ENCODE peak calls at places on chromosome 7, in four cellular contexts. Y, M, L and U are unnamed samples.

GRCh38 chr7:143362126-143362961 is at the start of gene FAM131B:
- DNase-seq in Y (no peak), M (no peak), L (no peak), U (no peak)

GRCh38 chr7:17769918-17770317 is 170.4 kb downstream of the SNX13 start:
- DNase-seq in Y (peak; percentile 58), M (peak; percentile 80), L (no peak), U (peak; percentile 63)

GRCh38 chr7:124073325-124073676 is 40.4 kb upstream of the TMEM229A start:
- DNase-seq in Y (no peak), M (no peak), L (no peak), U (no peak)

GRCh38 chr7:7157887-7158271 is 24.5 kb upstream of the C1GALT1 start:
- DNase-seq in Y (no peak), M (no peak), L (peak; percentile 40), U (no peak)

GRCh38 chr7:131212114-131212513 is 115.6 kb upstream of the MKLN1 start:
- DNase-seq in Y (no peak), M (peak; percentile 43), L (no peak), U (no peak)

GRCh38 chr7:71145906-71146901 is 14.3 kb downstream of the GALNT17 start:
- DNase-seq in Y (peak; percentile 12), M (no peak), L (no peak), U (no peak)

GRCh38 chr7:80896856-80897598 is 21.8 kb downstream of the SEMA3C start:
- DNase-seq in Y (no peak), M (no peak), L (no peak), U (no peak)

GRCh38 chr7:155258233-155258575 is 39.5 kb upstream of the INSIG1 start:
- DNase-seq in Y (peak; percentile 54), M (peak; percentile 92), L (peak; percentile 26), U (no peak)

GRCh38 chr7:1586827-1587705 is 17.2 kb upstream of the PSMG3 start:
- DNase-seq in Y (no peak), M (no peak), L (no peak), U (no peak)

GRCh38 chr7:37284805-37285211 is 163.9 kb downstream of the ELMO1 start:
- DNase-seq in Y (peak; percentile 54), M (peak; percentile 4), L (no peak), U (no peak)

GRCh38 chr7:64541438-64542359 is 21.2 kb downstream of the ZNF680 start:
- DNase-seq in Y (peak; percentile 30), M (peak; percentile 89), L (no peak), U (no peak)

GRCh38 chr7:16315280-16315679 is 106.1 kb downstream of the CRPPA start:
- DNase-seq in Y (no peak), M (no peak), L (no peak), U (no peak)

GRCh38 chr7:17090751-17091150 is 207.7 kb upstream of the AHR start:
- DNase-seq in Y (no peak), M (peak; percentile 41), L (peak; percentile 86), U (no peak)

GRCh38 chr7:1279041-1279440 is 46.4 kb downstream of the UNCX start:
- DNase-seq in Y (no peak), M (no peak), L (no peak), U (peak; percentile 21)

GRCh38 chr7:120740348-120740747 is 117.6 kb downstream of the TSPAN12 start:
- DNase-seq in Y (peak; percentile 19), M (peak; percentile 22), L (no peak), U (no peak)

GRCh38 chr7:66150471-66150870 is 35.8 kb downstream of the CRCP start:
- DNase-seq in Y (peak; percentile 66), M (peak; percentile 93), L (no peak), U (no peak)

GRCh38 chr7:144048648-144049047 is at the start of gene OR2A5:
- DNase-seq in Y (no peak), M (no peak), L (no peak), U (no peak)

GRCh38 chr7:43398831-43399230 is 184.1 kb upstream of the STK17A start:
- DNase-seq in Y (no peak), M (no peak), L (no peak), U (no peak)

GRCh38 chr7:139036901-139037300 is 1.1 kb upstream of the ZC3HAV1L start:
- DNase-seq in Y (no peak), M (no peak), L (no peak), U (no peak)

GRCh38 chr7:3879337-3880054 is 578.4 kb downstream of the SDK1 start:
- DNase-seq in Y (no peak), M (no peak), L (no peak), U (no peak)

GRCh38 chr7:16945372-16945771 is 63.6 kb upstream of the AGR3 start:
- DNase-seq in Y (no peak), M (no peak), L (no peak), U (no peak)

GRCh38 chr7:121755818-121756501 is 117.0 kb upstream of the PTPRZ1 start:
- DNase-seq in Y (no peak), M (no peak), L (no peak), U (no peak)

GRCh38 chr7:22329816-22330524 is 27.0 kb downstream of the RAPGEF5 start:
- DNase-seq in Y (no peak), M (no peak), L (no peak), U (no peak)

GRCh38 chr7:100483101-100483727 is 513 bp upstream of the NYAP1 start:
- DNase-seq in Y (peak; percentile 58), M (peak; percentile 56), L (no peak), U (peak; percentile 95)

GRCh38 chr7:124022551-124022950 is 10.3 kb downstream of the TMEM229A start:
- DNase-seq in Y (no peak), M (no peak), L (no peak), U (no peak)

GRCh38 chr7:121341933-121342332 is 13.1 kb downstream of the WNT16 start:
- DNase-seq in Y (no peak), M (no peak), L (no peak), U (no peak)

GRCh38 chr7:2044883-2045471 is 187.8 kb downstream of the MAD1L1 start:
- DNase-seq in Y (no peak), M (no peak), L (no peak), U (peak; percentile 67)

GRCh38 chr7:83148776-83149175 is 13.9 kb downstream of the PCLO start:
- DNase-seq in Y (no peak), M (no peak), L (no peak), U (no peak)

GRCh38 chr7:111730476-111731300 is 168.4 kb upstream of the IMMP2L start:
- DNase-seq in Y (no peak), M (peak; percentile 30), L (no peak), U (no peak)

GRCh38 chr7:117184367-117184766 is 138.5 kb downstream of the WNT2 start:
- DNase-seq in Y (no peak), M (no peak), L (no peak), U (no peak)

GRCh38 chr7:83130191-83130590 is 32.5 kb downstream of the PCLO start:
- DNase-seq in Y (no peak), M (no peak), L (no peak), U (no peak)

GRCh38 chr7:142323706-142324105 is 65.8 kb upstream of the PRSS58 start:
- DNase-seq in Y (no peak), M (peak; percentile 6), L (no peak), U (no peak)

GRCh38 chr7:147423875-147424274 is 1166.7 kb upstream of the C7orf33 start:
- DNase-seq in Y (no peak), M (no peak), L (no peak), U (no peak)

GRCh38 chr7:117979954-117980497 is 106.8 kb upstream of the CTTNBP2 start:
- DNase-seq in Y (no peak), M (no peak), L (no peak), U (no peak)

GRCh38 chr7:109864263-109864662 is 1226.7 kb upstream of the LRRN3 start:
- DNase-seq in Y (no peak), M (no peak), L (no peak), U (no peak)

GRCh38 chr7:148191391-148192076 is 399.0 kb upstream of the C7orf33 start:
- DNase-seq in Y (no peak), M (peak; percentile 16), L (no peak), U (no peak)

GRCh38 chr7:12570529-12571461 is at the start of gene SCIN:
- DNase-seq in Y (no peak), M (no peak), L (no peak), U (peak; percentile 79)

GRCh38 chr7:140141256-140141655 is 35.5 kb downstream of the KDM7A start:
- DNase-seq in Y (no peak), M (no peak), L (no peak), U (no peak)
- TF ChIP-seq CTCF in Y (no peak), M (no peak), L (no peak), U (no peak)

GRCh38 chr7:134478707-134479106 is 19.8 kb upstream of the AKR1B1 start:
- DNase-seq in Y (no peak), M (peak; percentile 27), L (no peak), U (no peak)
- TF ChIP-seq CTCF in Y (no peak), M (peak; percentile 51), L (no peak), U (no peak)

GRCh38 chr7:158227258-158227657 is 360.4 kb downstream of the PTPRN2 start:
- DNase-seq in Y (no peak), M (no peak), L (no peak), U (no peak)

GRCh38 chr7:158228131-158228530 is 359.5 kb downstream of the PTPRN2 start:
- DNase-seq in Y (no peak), M (no peak), L (no peak), U (no peak)

GRCh38 chr7:158229945-158230344 is 357.7 kb downstream of the PTPRN2 start:
- DNase-seq in Y (no peak), M (no peak), L (no peak), U (no peak)

GRCh38 chr7:158228986-158229385 is 358.6 kb downstream of the PTPRN2 start:
- DNase-seq in Y (no peak), M (no peak), L (no peak), U (no peak)
- TF ChIP-seq CTCF in Y (no peak), M (no peak), L (no peak), U (no peak)

GRCh38 chr7:107939472-107940145 is 48.6 kb downstream of the DLD start:
- DNase-seq in Y (peak; percentile 63), M (peak; percentile 57), L (peak; percentile 83), U (no peak)
- TF ChIP-seq CTCF in Y (no peak), M (no peak), L (no peak), U (no peak)

GRCh38 chr7:129343099-129343700 is 91.0 kb upstream of the STRIP2 start:
- DNase-seq in Y (peak; percentile 8), M (peak; percentile 55), L (no peak), U (no peak)

GRCh38 chr7:129341838-129342806 is 92.1 kb upstream of the STRIP2 start:
- DNase-seq in Y (no peak), M (no peak), L (no peak), U (no peak)

GRCh38 chr7:129351320-129351719 is 82.9 kb upstream of the STRIP2 start:
- DNase-seq in Y (no peak), M (no peak), L (no peak), U (no peak)

GRCh38 chr7:129348023-129348740 is 86.0 kb upstream of the STRIP2 start:
- DNase-seq in Y (no peak), M (no peak), L (no peak), U (no peak)

GRCh38 chr7:129347330-129347729 is 86.9 kb upstream of the STRIP2 start:
- DNase-seq in Y (no peak), M (no peak), L (no peak), U (no peak)
- TF ChIP-seq CTCF in Y (no peak), M (no peak), L (no peak), U (no peak)